ENCODE peak calls at places on chromosomes 3 and 15, in nine cellular contexts. D, V, F, M, A, N, S, W and G are unnamed samples.

GRCh38 chr3:71926242-71926560 is 141.3 kb upstream of the PROK2 start:
- DNase-seq in D (peak; percentile 9), V (no peak), F (peak; percentile 19), M (peak; percentile 19), A (peak; percentile 12), N (peak; percentile 7), S (peak; percentile 15), W (no peak), G (peak; percentile 57)

GRCh38 chr3:115855911-115856310 is 232.6 kb downstream of the GAP43 start:
- DNase-seq in D (peak; percentile 75), V (no peak), F (no peak), M (no peak), A (no peak), N (no peak), S (no peak), W (no peak), G (no peak)

GRCh38 chr15:73985101-73985873 is 6.8 kb downstream of the STOML1 start:
- DNase-seq in D (peak; percentile 68), V (no peak), F (no peak), M (no peak), A (no peak), N (no peak), S (no peak), W (no peak), G (no peak)

GRCh38 chr3:38027466-38028465 is 1.7 kb downstream of the PLCD1 start:
- DNase-seq in D (no peak), V (no peak), F (no peak), M (no peak), A (no peak), N (no peak), S (no peak), W (no peak), G (no peak)

GRCh38 chr3:147408180-147409105 is 722 bp upstream of the ZIC1 start:
- DNase-seq in D (peak; percentile 74), V (no peak), F (no peak), M (no peak), A (no peak), N (no peak), S (no peak), W (no peak), G (no peak)

GRCh38 chr3:193515884-193516438 is 38.7 kb downstream of the ATP13A4 start:
- DNase-seq in D (no peak), V (no peak), F (no peak), M (no peak), A (no peak), N (no peak), S (no peak), W (no peak), G (no peak)

GRCh38 chr15:66542896-66543295 is 22.9 kb downstream of the LCTL start:
- DNase-seq in D (no peak), V (no peak), F (no peak), M (no peak), A (no peak), N (no peak), S (no peak), W (no peak), G (no peak)

GRCh38 chr15:89186798-89187197 is 34.6 kb downstream of the RLBP1 start:
- DNase-seq in D (no peak), V (no peak), F (no peak), M (no peak), A (peak; percentile 29), N (no peak), S (no peak), W (no peak), G (no peak)

GRCh38 chr15:40845511-40846284 is 1.9 kb downstream of the SPINT1 start:
- DNase-seq in D (no peak), V (no peak), F (no peak), M (no peak), A (no peak), N (no peak), S (no peak), W (no peak), G (no peak)

GRCh38 chr15:83983634-83984458 is 251.7 kb upstream of the GOLGA6L4 start:
- DNase-seq in D (no peak), V (no peak), F (no peak), M (no peak), A (no peak), N (no peak), S (no peak), W (no peak), G (no peak)

GRCh38 chr3:184003187-184003967 is 14.3 kb downstream of the ABCC5 start:
- DNase-seq in D (peak; percentile 75), V (no peak), F (no peak), M (no peak), A (no peak), N (no peak), S (no peak), W (peak; percentile 71), G (no peak)

GRCh38 chr15:73989001-73989798 is 2.9 kb downstream of the STOML1 start:
- DNase-seq in D (peak; percentile 90), V (no peak), F (no peak), M (no peak), A (no peak), N (no peak), S (no peak), W (peak; percentile 83), G (no peak)

GRCh38 chr3:124277516-124277890 is 285.6 kb upstream of the ROPN1 start:
- DNase-seq in D (peak; percentile 41), V (no peak), F (no peak), M (peak; percentile 72), A (no peak), N (no peak), S (no peak), W (peak; percentile 24), G (no peak)

GRCh38 chr3:181725830-181726229 is 14.1 kb downstream of the SOX2 start:
- DNase-seq in D (no peak), V (no peak), F (no peak), M (peak; percentile 85), A (peak; percentile 90), N (no peak), S (no peak), W (no peak), G (no peak)

GRCh38 chr3:128107809-128108208 is 15.8 kb downstream of the RUVBL1 start:
- DNase-seq in D (no peak), V (no peak), F (no peak), M (no peak), A (no peak), N (no peak), S (no peak), W (no peak), G (peak; percentile 71)

GRCh38 chr15:78308422-78309021 is 9.1 kb upstream of the SKIC8 start:
- DNase-seq in D (peak; percentile 82), V (no peak), F (peak; percentile 59), M (peak; percentile 45), A (peak; percentile 70), N (peak; percentile 40), S (peak; percentile 53), W (peak; percentile 91), G (peak; percentile 71)

GRCh38 chr3:132553811-132554210 is 43.3 kb upstream of the ACKR4 start:
- DNase-seq in D (no peak), V (no peak), F (no peak), M (no peak), A (no peak), N (no peak), S (no peak), W (no peak), G (no peak)

GRCh38 chr15:74716647-74717046 is 8.7 kb downstream of the CYP1A1 start:
- DNase-seq in D (no peak), V (no peak), F (no peak), M (no peak), A (no peak), N (no peak), S (no peak), W (no peak), G (no peak)

GRCh38 chr3:182568756-182569155 is 224.5 kb upstream of the ATP11B start:
- DNase-seq in D (no peak), V (no peak), F (peak; percentile 21), M (no peak), A (no peak), N (no peak), S (no peak), W (no peak), G (no peak)

GRCh38 chr15:69732133-69732532 is 279.5 kb downstream of the RPLP1 start:
- DNase-seq in D (no peak), V (no peak), F (no peak), M (no peak), A (no peak), N (no peak), S (no peak), W (no peak), G (no peak)

GRCh38 chr3:188439080-188439479 is 285.1 kb downstream of the LPP start:
- DNase-seq in D (no peak), V (peak; percentile 51), F (no peak), M (no peak), A (no peak), N (no peak), S (no peak), W (no peak), G (no peak)